ENCODE peak calls at places on chromosomes 6 and 20, in four cellular contexts. X is ovary, H is SK-N-SH, A is H1. F is an unnamed sample.
A peak's percentile ranks its signal among the peaks of the same experiment; 100 is the strongest.

GRCh38 chr6:93676506-93676905 is 257.1 kb upstream of the EPHA7 start:
- DNase-seq in A (no peak), X (no peak), H (no peak), F (no peak)

GRCh38 chr20:54643761-54644160 is 168.4 kb downstream of the DOK5 start:
- DNase-seq in H (no peak), X (peak; percentile 26), A (no peak), F (no peak)

GRCh38 chr20:36712775-36713174 is 33.1 kb downstream of the NDRG3 start:
- DNase-seq in H (no peak), X (no peak), A (no peak), F (no peak)

GRCh38 chr6:41073968-41074691 is 1.4 kb downstream of the NFYA start:
- DNase-seq in H (no peak), X (no peak), A (no peak), F (no peak)

GRCh38 chr6:147782302-147782701 is 273.8 kb downstream of the SAMD5 start:
- DNase-seq in H (no peak), A (no peak), X (no peak), F (no peak)

GRCh38 chr20:41366546-41367392 is at the start of gene EMILIN3:
- DNase-seq in H (peak; percentile 85), A (no peak), X (no peak), F (no peak)

GRCh38 chr6:44056392-44057237 is 70.6 kb downstream of the MRPL14 start:
- DNase-seq in H (peak; percentile 83), A (no peak), X (peak; percentile 53), F (no peak)

GRCh38 chr6:52598123-52598823 is 21.4 kb upstream of the TRAM2 start:
- DNase-seq in H (peak; percentile 74), A (peak; percentile 58), X (peak; percentile 63), F (no peak)

GRCh38 chr6:158648682-158649131 is 1.1 kb upstream of the SYTL3 start:
- DNase-seq in X (no peak), A (no peak), H (no peak), F (peak; percentile 87)

GRCh38 chr6:135703621-135704020 is 147.9 kb upstream of the PDE7B start:
- DNase-seq in A (no peak), H (no peak), X (no peak), F (no peak)

GRCh38 chr6:93915961-93916360 is 496.6 kb upstream of the EPHA7 start:
- DNase-seq in H (no peak), A (no peak), X (no peak), F (no peak)

GRCh38 chr20:36745234-36745926 is 510 bp downstream of the NDRG3 start:
- DNase-seq in A (no peak), H (no peak), X (no peak), F (no peak)

GRCh38 chr20:11247943-11248475 is 574.2 kb upstream of the JAG1 start:
- DNase-seq in X (no peak), H (no peak), A (no peak), F (no peak)

GRCh38 chr6:153839992-153840603 is 198.9 kb upstream of the OPRM1 start:
- DNase-seq in H (no peak), X (no peak), A (no peak), F (no peak)

GRCh38 chr6:273441-274111 is 18.7 kb upstream of the DUSP22 start:
- DNase-seq in A (no peak), H (no peak), X (no peak), F (no peak)

GRCh38 chr6:170091000-170091638 is 199.8 kb downstream of the DLL1 start:
- DNase-seq in H (no peak), A (no peak), X (peak; percentile 10), F (no peak)

GRCh38 chr6:25370175-25371036 is 91.2 kb downstream of the CARMIL1 start:
- DNase-seq in H (no peak), A (no peak), X (no peak), F (peak; percentile 42)

GRCh38 chr20:35947907-35948306 is 6.4 kb downstream of the SCAND1 start:
- DNase-seq in X (no peak), H (no peak), A (no peak), F (no peak)

GRCh38 chr6:43759157-43759925 is 10.7 kb upstream of the VEGFA start:
- DNase-seq in X (no peak), H (no peak), A (no peak), F (no peak)

GRCh38 chr6:15148356-15149058 is 97.4 kb upstream of the JARID2 start:
- DNase-seq in H (no peak), X (no peak), A (no peak), F (no peak)

GRCh38 chr6:79544939-79545450 is 7.8 kb upstream of the LCA5 start:
- DNase-seq in A (peak; percentile 83), X (peak; percentile 74), H (peak; percentile 75), F (peak; percentile 95)

GRCh38 chr6:88244721-88245120 is 78.6 kb upstream of the CNR1 start:
- DNase-seq in A (no peak), X (no peak), H (no peak), F (no peak)
- TF ChIP-seq EP300 in A (no peak), X (no peak), H (no peak), F (no peak)

GRCh38 chr20:62404112-62404665 is 2.9 kb downstream of the CABLES2 start:
- DNase-seq in H (no peak), X (no peak), A (no peak), F (no peak)

GRCh38 chr20:62406635-62407176 is 379 bp downstream of the CABLES2 start:
- DNase-seq in A (no peak), X (peak; percentile 61), H (no peak), F (no peak)

GRCh38 chr20:62404761-62405107 is 2.4 kb downstream of the CABLES2 start:
- DNase-seq in A (no peak), H (no peak), X (no peak), F (no peak)

GRCh38 chr20:62405981-62406513 is 1.0 kb downstream of the CABLES2 start:
- DNase-seq in H (no peak), X (no peak), A (no peak), F (no peak)

GRCh38 chr20:62405108-62405980 is 1.7 kb downstream of the CABLES2 start:
- DNase-seq in H (peak; percentile 87), X (peak; percentile 72), A (no peak), F (no peak)
- TF ChIP-seq EP300 in H (no peak), X (no peak), A (no peak), F (no peak)

GRCh38 chr20:57469418-57470211 is 55.3 kb downstream of the CTCFL start:
- DNase-seq in A (no peak), H (peak; percentile 65), X (no peak), F (no peak)
- TF ChIP-seq EP300 in A (no peak), H (no peak), X (no peak), F (peak; percentile 59)

GRCh38 chr20:31722388-31723281 is at the start of gene BCL2L1:
- DNase-seq in A (no peak), X (peak; percentile 80), H (peak; percentile 90), F (peak; percentile 95)
- TF ChIP-seq EP300 in A (no peak), X (no peak), H (no peak), F (no peak)

DNA sequence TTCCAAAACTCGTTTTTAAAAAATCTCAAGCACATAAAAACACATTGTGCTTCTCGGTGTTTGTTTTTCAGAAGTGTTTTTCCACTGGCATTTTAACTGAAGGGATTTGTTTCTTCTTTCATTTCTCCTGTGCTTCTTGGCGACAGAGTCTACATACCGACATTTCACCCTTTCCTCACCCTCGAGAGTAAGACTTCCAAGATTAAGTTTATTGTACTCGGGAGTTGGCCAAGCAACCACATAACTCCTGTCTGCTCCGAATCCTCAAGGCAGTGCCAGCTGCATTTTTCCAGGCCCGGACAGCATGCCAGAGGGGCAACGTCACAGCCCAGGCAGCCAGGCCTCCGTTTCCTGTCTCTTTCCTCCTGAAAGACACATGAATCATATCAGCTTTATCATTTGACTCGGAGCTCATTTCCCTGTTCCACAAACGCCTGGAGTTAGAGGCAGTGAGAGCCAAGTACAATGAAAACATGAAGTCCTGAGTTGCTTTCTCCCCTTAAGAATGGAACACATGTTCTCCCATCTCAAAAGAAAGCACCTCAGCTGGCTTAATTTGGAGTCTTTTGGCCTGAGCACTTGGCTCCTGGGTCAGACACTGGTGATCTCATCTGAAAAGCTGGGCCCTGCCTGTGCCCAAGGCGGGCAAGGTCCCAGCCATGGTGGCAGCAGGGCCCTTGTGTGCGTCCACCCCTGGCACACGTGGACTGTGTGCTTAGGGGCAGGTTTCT is 23.2 kb upstream of the FAM50B start:
- DNase-seq in X (peak; percentile 84), H (peak; percentile 72), A (no peak), F (peak; percentile 97)
- TF ChIP-seq EP300 in X (peak; percentile 9), H (peak; percentile 98), A (no peak), F (no peak)

F was measured in esophagus muscularis mucosa.